ENCODE peak calls at places on chromosomes 7 and 10, in ten cellular contexts. U is NCI-H1436, T is HEK293T, C is neural crest cell, I is GM13977, V is fibroblast of lung, S is NCI-H460, H is mesothelial cell of epicardium, J is SHP77, X is left colon. M is an unnamed sample.
A peak's percentile ranks its signal among the peaks of the same experiment; 100 is the strongest.

GRCh38 chr7:95674101-95674500 is 77.8 kb upstream of the PDK4 start:
- DNase-seq in U (no peak), T (no peak), C (no peak), I (no peak), V (no peak), S (no peak), H (no peak), J (no peak), X (no peak), M (no peak)

GRCh38 chr7:76294344-76295024 is 8.0 kb upstream of the HSPB1 start:
- DNase-seq in U (peak; percentile 98), T (no peak), C (peak; percentile 42), I (no peak), V (peak; percentile 97), S (peak; percentile 94), H (peak; percentile 83), J (peak; percentile 95), X (peak; percentile 98), M (peak; percentile 74)

GRCh38 chr10:43100366-43100765 is 23.5 kb downstream of the RET start:
- DNase-seq in U (no peak), T (no peak), C (no peak), I (no peak), V (no peak), S (no peak), H (no peak), J (no peak), X (no peak), M (no peak)

GRCh38 chr7:86773309-86773708 is 129.6 kb downstream of the GRM3 start:
- DNase-seq in U (no peak), T (no peak), C (no peak), I (no peak), V (no peak), S (no peak), H (no peak), J (no peak), X (no peak), M (no peak)

GRCh38 chr7:69504733-69505132 is 93.5 kb upstream of the AUTS2 start:
- DNase-seq in U (no peak), T (no peak), C (no peak), I (no peak), V (peak; percentile 46), S (no peak), H (no peak), J (no peak), X (no peak), M (no peak)

GRCh38 chr10:70705121-70705861 is 33.0 kb downstream of the ADAMTS14 start:
- DNase-seq in U (no peak), T (no peak), C (no peak), I (no peak), V (no peak), S (no peak), H (no peak), J (no peak), X (no peak), M (no peak)

GRCh38 chr10:106609466-106609865 is 555.0 kb downstream of the SORCS1 start:
- DNase-seq in U (no peak), T (no peak), C (no peak), I (no peak), V (no peak), S (no peak), H (no peak), J (no peak), X (no peak), M (no peak)

GRCh38 chr10:80407836-80408197 is 534 bp upstream of the PRXL2A start:
- DNase-seq in U (peak; percentile 17), T (no peak), C (peak; percentile 22), I (no peak), V (peak; percentile 55), S (peak; percentile 31), H (no peak), J (peak; percentile 9), X (peak; percentile 62), M (peak; percentile 70)

GRCh38 chr7:76327610-76328009 is 25.1 kb downstream of the HSPB1 start:
- DNase-seq in U (no peak), T (no peak), C (no peak), I (no peak), V (no peak), S (no peak), H (no peak), J (no peak), X (no peak), M (no peak)

GRCh38 chr7:108611268-108611667 is 41.6 kb downstream of the DNAJB9 start:
- DNase-seq in U (no peak), T (no peak), C (no peak), I (no peak), V (no peak), S (no peak), H (no peak), J (no peak), X (no peak), M (no peak)

GRCh38 chr10:31188792-31189406 is 130.1 kb upstream of the ZEB1 start:
- DNase-seq in U (no peak), T (no peak), C (no peak), I (no peak), V (peak; percentile 58), S (no peak), H (no peak), J (no peak), X (no peak), M (no peak)

GRCh38 chr10:17273403-17273802 is 45.4 kb downstream of the VIM start:
- DNase-seq in U (no peak), T (no peak), C (no peak), I (no peak), V (peak; percentile 78), S (no peak), H (no peak), J (no peak), X (no peak), M (no peak)

GRCh38 chr10:42876945-42877344 is 94.3 kb downstream of the BMS1 start:
- DNase-seq in U (no peak), T (no peak), C (no peak), I (no peak), V (no peak), S (no peak), H (no peak), J (no peak), X (no peak), M (no peak)

M was measured in NCI-H146.